ENCODE peak calls at places on chromosome 2, in ten cellular contexts. L is stimulated activated CD4-positive, alpha-beta T cell treated with anti-CD3 and anti-CD28 coated beads, Interleukin-15, amount 100 ng/mL, for 1 hour; M is HEK293T; P is Right ventricle myocardium superior; I is fibroblast of lung; O is GM06990; Q is GM03348; R is activated T-cell treated with anti-CD3 and anti-CD28 coated beads, Interleukin-2, amount 50 U/mL, for 48 hours; K is globus pallidus; T is tibial artery. F is an unnamed sample.

GRCh38 chr2:43086451-43087221 is 139.8 kb downstream of the ZFP36L2 start:
- DNase-seq in L (no peak), M (no peak), P (peak), I (peak), O (no peak), Q (peak), R (no peak), K (no peak), T (peak), F (no peak)

GRCh38 chr2:12733846-12734245 is 17.1 kb downstream of the TRIB2 start:
- DNase-seq in L (no peak), M (no peak), P (peak), I (no peak), O (no peak), Q (no peak), R (no peak), K (no peak), T (no peak), F (no peak)

GRCh38 chr2:21263622-21264021 is 139.9 kb downstream of the TDRD15 start:
- DNase-seq in L (no peak), M (no peak), P (no peak), I (no peak), O (no peak), Q (no peak), R (no peak), K (peak), T (no peak), F (no peak)

GRCh38 chr2:15708161-15708560 is 116.5 kb downstream of the DDX1 start:
- DNase-seq in L (no peak), M (no peak), P (no peak), I (no peak), O (no peak), Q (no peak), R (no peak), K (no peak), T (no peak), F (no peak)

GRCh38 chr2:102141011-102141914 is 1.3 kb upstream of the IL1R1 start:
- DNase-seq in L (no peak), M (no peak), P (no peak), I (peak), O (no peak), Q (peak), R (no peak), K (no peak), T (no peak), F (no peak)

GRCh38 chr2:171436307-171436706 is 2.3 kb downstream of the DCAF17 start:
- DNase-seq in L (no peak), M (no peak), P (no peak), I (peak), O (no peak), Q (peak), R (no peak), K (no peak), T (no peak), F (no peak)

GRCh38 chr2:162113771-162114168 is 38.3 kb downstream of the GCG start:
- DNase-seq in L (no peak), M (no peak), P (no peak), I (peak), O (no peak), Q (peak), R (no peak), K (no peak), T (peak), F (no peak)

GRCh38 chr2:179682756-179683155 is 178.7 kb downstream of the ZNF385B start:
- DNase-seq in L (no peak), M (no peak), P (no peak), I (no peak), O (peak), Q (no peak), R (no peak), K (no peak), T (no peak), F (no peak)

GRCh38 chr2:63035169-63035568 is 15.5 kb upstream of the OTX1 start:
- DNase-seq in L (no peak), M (no peak), P (no peak), I (no peak), O (no peak), Q (no peak), R (no peak), K (no peak), T (no peak), F (no peak)

GRCh38 chr2:239167011-239167673 is 233.7 kb downstream of the HDAC4 start:
- DNase-seq in L (no peak), M (no peak), P (no peak), I (no peak), O (no peak), Q (no peak), R (no peak), K (no peak), T (peak), F (no peak)

F was measured in CD8-positive, alpha-beta memory T cell.